ENCODE peak calls at places on chromosome 10, in five cellular contexts. One of them, this sample, is unnamed.

GRCh38 chr10:43868362-43868672 is 219.6 kb upstream of the ZNF32 start:
- DNase-seq in HCT116: no peak
- DNase-seq in HepG2: no peak
- DNase-seq in K562: no peak
- DNase-seq in H1: peak; percentile 14
- DNase-seq in this sample: no peak

GRCh38 chr10:27485986-27486385 is 18.1 kb upstream of the RAB18 start:
- DNase-seq in HCT116: no peak
- DNase-seq in HepG2: no peak
- DNase-seq in K562: no peak
- DNase-seq in H1: no peak
- DNase-seq in this sample: no peak

GRCh38 chr10:24128066-24128751 is 80.7 kb upstream of the KIAA1217 start:
- DNase-seq in HCT116: no peak
- DNase-seq in HepG2: no peak
- DNase-seq in K562: no peak
- DNase-seq in H1: no peak
- DNase-seq in this sample: no peak

GRCh38 chr10:129094233-129094632 is 372.8 kb upstream of the MGMT start:
- DNase-seq in HCT116: no peak
- DNase-seq in HepG2: no peak
- DNase-seq in K562: no peak
- DNase-seq in H1: no peak
- DNase-seq in this sample: no peak

GRCh38 chr10:120600871-120601644 is 144.0 kb downstream of the PLPP4 start:
- DNase-seq in HCT116: no peak
- DNase-seq in HepG2: no peak
- DNase-seq in K562: peak; percentile 14
- DNase-seq in H1: peak; percentile 63
- DNase-seq in this sample: no peak

GRCh38 chr10:50431791-50432190 is 180.5 kb upstream of the ASAH2 start:
- DNase-seq in HCT116: no peak
- DNase-seq in HepG2: no peak
- DNase-seq in K562: no peak
- DNase-seq in H1: no peak
- DNase-seq in this sample: peak; percentile 96

GRCh38 chr10:50552771-50553535 is 70.8 kb downstream of the SGMS1 start:
- DNase-seq in HCT116: no peak
- DNase-seq in HepG2: no peak
- DNase-seq in K562: peak; percentile 77
- DNase-seq in H1: no peak
- DNase-seq in this sample: no peak

GRCh38 chr10:103794996-103795395 is 60.4 kb downstream of the SH3PXD2A start:
- DNase-seq in HCT116: no peak
- DNase-seq in HepG2: no peak
- DNase-seq in K562: no peak
- DNase-seq in H1: no peak
- DNase-seq in this sample: no peak

GRCh38 chr10:77635402-77636227 is 2.0 kb downstream of the KCNMA1 start:
- DNase-seq in HCT116: no peak
- DNase-seq in HepG2: no peak
- DNase-seq in K562: no peak
- DNase-seq in H1: no peak
- DNase-seq in this sample: no peak

GRCh38 chr10:70536196-70536920 is 57.8 kb downstream of the PALD1 start:
- DNase-seq in HCT116: no peak
- DNase-seq in HepG2: no peak
- DNase-seq in K562: no peak
- DNase-seq in H1: no peak
- DNase-seq in this sample: no peak

GRCh38 chr10:96017227-96017687 is 26.1 kb upstream of the CCNJ start:
- DNase-seq in HCT116: peak; percentile 51
- DNase-seq in HepG2: peak; percentile 68
- DNase-seq in K562: peak; percentile 67
- DNase-seq in H1: peak; percentile 54
- DNase-seq in this sample: peak; percentile 32

GRCh38 chr10:132528064-132528800 is 9.4 kb upstream of the INPP5A start:
- DNase-seq in HCT116: no peak
- DNase-seq in HepG2: no peak
- DNase-seq in K562: no peak
- DNase-seq in H1: no peak
- DNase-seq in this sample: no peak

GRCh38 chr10:116106611-116107010 is 166.4 kb downstream of the GFRA1 start:
- DNase-seq in HCT116: no peak
- DNase-seq in HepG2: no peak
- DNase-seq in K562: no peak
- DNase-seq in H1: no peak
- DNase-seq in this sample: no peak

GRCh38 chr10:132644544-132645530 is 107.2 kb downstream of the INPP5A start:
- DNase-seq in HCT116: no peak
- DNase-seq in HepG2: no peak
- DNase-seq in K562: no peak
- DNase-seq in H1: no peak
- DNase-seq in this sample: no peak

GRCh38 chr10:86252051-86252450 is 114.5 kb downstream of the GRID1 start:
- DNase-seq in HCT116: no peak
- DNase-seq in HepG2: no peak
- DNase-seq in K562: no peak
- DNase-seq in H1: no peak
- DNase-seq in this sample: no peak

GRCh38 chr10:127973810-127974311 is 67.0 kb downstream of the PTPRE start:
- DNase-seq in HCT116: no peak
- DNase-seq in HepG2: no peak
- DNase-seq in K562: no peak
- DNase-seq in H1: no peak
- DNase-seq in this sample: no peak

GRCh38 chr10:102150970-102151773 is 1.0 kb upstream of the NOLC1 start:
- DNase-seq in HCT116: no peak
- DNase-seq in HepG2: peak; percentile 65
- DNase-seq in K562: peak; percentile 39
- DNase-seq in H1: no peak
- DNase-seq in this sample: no peak

GRCh38 chr10:64503429-64503828 is 982.2 kb downstream of the REEP3 start:
- DNase-seq in HCT116: no peak
- DNase-seq in HepG2: no peak
- DNase-seq in K562: no peak
- DNase-seq in H1: no peak
- DNase-seq in this sample: no peak

GRCh38 chr10:71835671-71836593 is 15.1 kb downstream of the PSAP start:
- DNase-seq in HCT116: no peak
- DNase-seq in HepG2: peak; percentile 42
- DNase-seq in K562: no peak
- DNase-seq in H1: no peak
- DNase-seq in this sample: peak; percentile 97

GRCh38 chr10:113788604-113789083 is 37.2 kb downstream of the PLEKHS1 start:
- DNase-seq in HCT116: peak; percentile 28
- DNase-seq in HepG2: no peak
- DNase-seq in K562: peak; percentile 29
- DNase-seq in H1: no peak
- DNase-seq in this sample: peak; percentile 62

GRCh38 chr10:26448292-26448691 is 10.2 kb downstream of the APBB1IP start:
- DNase-seq in HCT116: no peak
- DNase-seq in HepG2: no peak
- DNase-seq in K562: no peak
- DNase-seq in H1: no peak
- DNase-seq in this sample: no peak

GRCh38 chr10:132101529-132101928 is 35.8 kb downstream of the JAKMIP3 start:
- DNase-seq in HCT116: no peak
- DNase-seq in HepG2: no peak
- DNase-seq in K562: no peak
- DNase-seq in H1: peak; percentile 50
- DNase-seq in this sample: no peak

GRCh38 chr10:119541459-119542356 is 811 bp downstream of the RGS10 start:
- DNase-seq in HCT116: no peak
- DNase-seq in HepG2: no peak
- DNase-seq in K562: peak; percentile 37
- DNase-seq in H1: peak; percentile 55
- DNase-seq in this sample: no peak

GRCh38 chr10:124626759-124627380 is 117.3 kb downstream of the FAM53B start:
- DNase-seq in HCT116: no peak
- DNase-seq in HepG2: no peak
- DNase-seq in K562: no peak
- DNase-seq in H1: no peak
- DNase-seq in this sample: peak; percentile 38

GRCh38 chr10:29621161-29621560 is 13.6 kb downstream of the SVIL start:
- DNase-seq in HCT116: no peak
- DNase-seq in HepG2: peak; percentile 47
- DNase-seq in K562: no peak
- DNase-seq in H1: no peak
- DNase-seq in this sample: no peak

GRCh38 chr10:69360485-69361302 is 56.0 kb downstream of the TACR2 start:
- DNase-seq in HCT116: no peak
- DNase-seq in HepG2: no peak
- DNase-seq in K562: no peak
- DNase-seq in H1: no peak
- DNase-seq in this sample: no peak

GRCh38 chr10:15585303-15585715 is 134.4 kb downstream of the ITGA8 start:
- DNase-seq in HCT116: peak; percentile 51
- DNase-seq in HepG2: peak; percentile 27
- DNase-seq in K562: peak; percentile 80
- DNase-seq in H1: peak; percentile 84
- DNase-seq in this sample: no peak

GRCh38 chr10:99337261-99337905 is 8.2 kb downstream of the CNNM1 start:
- DNase-seq in HCT116: no peak
- DNase-seq in HepG2: no peak
- DNase-seq in K562: no peak
- DNase-seq in H1: no peak
- DNase-seq in this sample: no peak

GRCh38 chr10:34281661-34282060 is 533.4 kb downstream of the PARD3 start:
- DNase-seq in HCT116: no peak
- DNase-seq in HepG2: no peak
- DNase-seq in K562: no peak
- DNase-seq in H1: no peak
- DNase-seq in this sample: no peak

GRCh38 chr10:119542357-119542989 is at the start of gene RGS10:
- DNase-seq in HCT116: peak; percentile 56
- DNase-seq in HepG2: no peak
- DNase-seq in K562: peak; percentile 89
- DNase-seq in H1: peak; percentile 84
- DNase-seq in this sample: no peak

GRCh38 chr10:73798087-73798486 is 12.7 kb downstream of the ZSWIM8 start:
- DNase-seq in HCT116: no peak
- DNase-seq in HepG2: no peak
- DNase-seq in K562: no peak
- DNase-seq in H1: no peak
- DNase-seq in this sample: no peak

GRCh38 chr10:93475227-93475626 is 6.9 kb downstream of the MYOF start:
- DNase-seq in HCT116: no peak
- DNase-seq in HepG2: no peak
- DNase-seq in K562: no peak
- DNase-seq in H1: no peak
- DNase-seq in this sample: no peak

GRCh38 chr10:93473804-93474472 is 8.2 kb downstream of the MYOF start:
- DNase-seq in HCT116: no peak
- DNase-seq in HepG2: no peak
- DNase-seq in K562: no peak
- DNase-seq in H1: no peak
- DNase-seq in this sample: no peak

GRCh38 chr10:93478873-93479272 is 3.3 kb downstream of the MYOF start:
- DNase-seq in HCT116: no peak
- DNase-seq in HepG2: no peak
- DNase-seq in K562: no peak
- DNase-seq in H1: no peak
- DNase-seq in this sample: no peak

GRCh38 chr10:93475871-93476270 is 6.3 kb downstream of the MYOF start:
- DNase-seq in HCT116: peak; percentile 97
- DNase-seq in HepG2: peak; percentile 36
- DNase-seq in K562: no peak
- DNase-seq in H1: no peak
- DNase-seq in this sample: no peak

GRCh38 chr10:93476756-93477155 is 5.4 kb downstream of the MYOF start:
- DNase-seq in HCT116: no peak
- DNase-seq in HepG2: no peak
- DNase-seq in K562: no peak
- DNase-seq in H1: no peak
- DNase-seq in this sample: no peak
- TF ChIP-seq ATF3 in HCT116: no peak
- TF ChIP-seq ATF3 in HepG2: no peak
- TF ChIP-seq ATF3 in K562: no peak
- TF ChIP-seq ATF3 in H1: no peak
- TF ChIP-seq ATF3 in this sample: no peak

DNA sequence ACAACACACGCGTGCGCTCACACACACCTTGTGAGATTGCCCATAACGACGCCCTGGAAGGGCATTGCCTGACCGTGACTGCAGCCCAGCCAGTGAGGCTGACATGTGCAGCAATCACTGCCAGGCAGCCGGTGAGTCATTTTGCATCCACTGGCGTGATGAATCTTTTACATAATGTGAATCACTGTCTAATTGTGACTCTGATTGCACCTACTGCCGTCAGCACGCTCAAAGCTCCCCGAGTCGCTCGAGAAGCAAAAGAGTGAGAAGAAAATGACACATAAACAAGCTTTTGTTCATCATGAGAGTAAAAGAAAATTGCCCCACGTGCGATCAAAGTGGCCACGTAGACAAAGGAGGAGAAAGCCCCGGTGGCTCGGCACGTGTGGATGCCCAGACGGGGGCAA is 117.4 kb upstream of the PFKP start:
- DNase-seq in HCT116: no peak
- DNase-seq in HepG2: no peak
- DNase-seq in K562: no peak
- DNase-seq in H1: no peak
- DNase-seq in this sample: peak; percentile 43
- H3K4me3 ChIP-seq in HCT116: no peak overlapping the region
- H3K4me3 ChIP-seq in HepG2: no peak overlapping the region
- H3K4me3 ChIP-seq in K562: no peak overlapping the region
- H3K4me3 ChIP-seq in H1: no peak overlapping the region
- H3K4me3 ChIP-seq in this sample: no peak overlapping the region

GRCh38 chr10:92081641-92082040 is 158.1 kb downstream of the BTAF1 start:
- DNase-seq in HCT116: no peak
- DNase-seq in HepG2: no peak
- DNase-seq in K562: no peak
- DNase-seq in H1: no peak
- DNase-seq in this sample: no peak
- TF ChIP-seq ATF3 in HCT116: no peak
- TF ChIP-seq ATF3 in HepG2: no peak
- TF ChIP-seq ATF3 in K562: no peak
- TF ChIP-seq ATF3 in H1: no peak
- TF ChIP-seq ATF3 in this sample: no peak

GRCh38 chr10:58701398-58702135 is 188.9 kb downstream of the BICC1 start:
- DNase-seq in HCT116: no peak
- DNase-seq in HepG2: no peak
- DNase-seq in K562: no peak
- DNase-seq in H1: no peak
- DNase-seq in this sample: no peak

GRCh38 chr10:58696736-58697135 is 184.1 kb downstream of the BICC1 start:
- DNase-seq in HCT116: no peak
- DNase-seq in HepG2: no peak
- DNase-seq in K562: no peak
- DNase-seq in H1: no peak
- DNase-seq in this sample: no peak

GRCh38 chr10:58698777-58699356 is 186.2 kb downstream of the BICC1 start:
- DNase-seq in HCT116: no peak
- DNase-seq in HepG2: no peak
- DNase-seq in K562: no peak
- DNase-seq in H1: no peak
- DNase-seq in this sample: no peak

GRCh38 chr10:58697691-58698090 is 185.0 kb downstream of the BICC1 start:
- DNase-seq in HCT116: no peak
- DNase-seq in HepG2: no peak
- DNase-seq in K562: no peak
- DNase-seq in H1: no peak
- DNase-seq in this sample: no peak

GRCh38 chr10:58700576-58700975 is 187.9 kb downstream of the BICC1 start:
- DNase-seq in HCT116: no peak
- DNase-seq in HepG2: no peak
- DNase-seq in K562: no peak
- DNase-seq in H1: no peak
- DNase-seq in this sample: no peak
- H3K4me3 ChIP-seq in HCT116: no peak overlapping the region
- H3K4me3 ChIP-seq in HepG2: no peak overlapping the region
- H3K4me3 ChIP-seq in K562: no peak overlapping the region
- H3K4me3 ChIP-seq in H1: no peak overlapping the region
- H3K4me3 ChIP-seq in this sample: no peak overlapping the region